ENCODE peak calls at places on chromosomes 5 and 9, in four cellular contexts. D is SK-N-SH, G is stomach, Y is HCT116. K is an unnamed sample. For H3K36me3, the result is how much of the 10 kb centered on the place peaks cover.

GRCh38 chr5:143714629-143715028 is 97.3 kb upstream of the HMHB1 start:
- DNase-seq in D (no peak), G (no peak), Y (no peak), K (no peak)

GRCh38 chr5:94693043-94693822 is 74.8 kb downstream of the SLF1 start:
- DNase-seq in D (peak), G (no peak), Y (peak), K (no peak)

GRCh38 chr9:33858346-33858869 is 41.4 kb downstream of the UBE2R2 start:
- DNase-seq in D (no peak), G (no peak), Y (no peak), K (no peak)

GRCh38 chr5:103347729-103348128 is 89.2 kb downstream of the MACIR start:
- DNase-seq in D (no peak), G (no peak), Y (no peak), K (no peak)

GRCh38 chr5:95068952-95069351 is 215.9 kb downstream of the MCTP1 start:
- DNase-seq in D (no peak), G (no peak), Y (no peak), K (no peak)

GRCh38 chr5:126829098-126829497 is 52.2 kb downstream of the LMNB1 start:
- DNase-seq in D (no peak), G (no peak), Y (no peak), K (no peak)

GRCh38 chr5:43959148-43959547 is 356.2 kb downstream of the NNT start:
- DNase-seq in D (no peak), G (no peak), Y (no peak), K (no peak)

GRCh38 chr5:73834693-73835092 is 208.7 kb downstream of the ARHGEF28 start:
- DNase-seq in D (no peak), G (no peak), Y (no peak), K (no peak)

GRCh38 chr5:141100243-141100805 is at the start of gene PCDHB3:
- DNase-seq in D (peak), G (no peak), Y (peak), K (no peak)

GRCh38 chr5:56637321-56637920 is 177.9 kb upstream of the MAP3K1 start:
- DNase-seq in D (peak), G (no peak), Y (no peak), K (no peak)

GRCh38 chr5:10702040-10702629 is 58.9 kb downstream of the DAP start:
- DNase-seq in D (no peak), G (peak), Y (peak), K (no peak)

GRCh38 chr5:82349651-82350050 is 71.5 kb upstream of the RPS23 start:
- DNase-seq in D (peak), G (no peak), Y (no peak), K (no peak)

GRCh38 chr5:1386274-1386717 is 41.4 kb upstream of the CLPTM1L start:
- DNase-seq in D (peak), G (peak), Y (no peak), K (no peak)

GRCh38 chr9:127013597-127013996 is 99.0 kb downstream of the RALGPS1 start:
- DNase-seq in D (no peak), G (no peak), Y (no peak), K (no peak)

GRCh38 chr9:131827821-131828369 is 88.0 kb upstream of the RAPGEF1 start:
- DNase-seq in D (no peak), G (no peak), Y (no peak), K (no peak)

GRCh38 chr5:150503977-150504620 is 3.8 kb upstream of the NDST1 start:
- DNase-seq in D (peak), G (peak), Y (no peak), K (no peak)

GRCh38 chr5:32280656-32281081 is 32.1 kb downstream of the MTMR12 start:
- DNase-seq in D (no peak), G (no peak), Y (no peak), K (no peak)

GRCh38 chr9:134635431-134636141 is 6.0 kb upstream of the COL5A1 start:
- DNase-seq in D (no peak), G (no peak), Y (no peak), K (peak)

GRCh38 chr9:69149321-69149807 is 24.7 kb upstream of the TJP2 start:
- DNase-seq in D (no peak), G (no peak), Y (no peak), K (no peak)

GRCh38 chr5:135642934-135643333 is 64.1 kb upstream of the CXCL14 start:
- DNase-seq in D (no peak), G (no peak), Y (no peak), K (no peak)

GRCh38 chr9:135770203-135770535 is 68.2 kb downstream of the KCNT1 start:
- DNase-seq in D (no peak), G (no peak), Y (no peak), K (no peak)

GRCh38 chr5:6302684-6303083 is 75.7 kb downstream of the MED10 start:
- DNase-seq in D (no peak), G (no peak), Y (no peak), K (no peak)

GRCh38 chr5:15574806-15575205 is 74.8 kb downstream of the FBXL7 start:
- DNase-seq in D (no peak), G (no peak), Y (no peak), K (no peak)

GRCh38 chr9:99092643-99093491 is 12.0 kb upstream of the TGFBR1 start:
- DNase-seq in D (no peak), G (no peak), Y (no peak), K (no peak)

GRCh38 chr5:54205453-54205852 is 104.9 kb downstream of the ARL15 start:
- DNase-seq in D (no peak), G (no peak), Y (no peak), K (no peak)

GRCh38 chr9:115770521-115770920 is 383.1 kb upstream of the PAPPA start:
- DNase-seq in D (no peak), G (no peak), Y (no peak), K (no peak)

DNA sequence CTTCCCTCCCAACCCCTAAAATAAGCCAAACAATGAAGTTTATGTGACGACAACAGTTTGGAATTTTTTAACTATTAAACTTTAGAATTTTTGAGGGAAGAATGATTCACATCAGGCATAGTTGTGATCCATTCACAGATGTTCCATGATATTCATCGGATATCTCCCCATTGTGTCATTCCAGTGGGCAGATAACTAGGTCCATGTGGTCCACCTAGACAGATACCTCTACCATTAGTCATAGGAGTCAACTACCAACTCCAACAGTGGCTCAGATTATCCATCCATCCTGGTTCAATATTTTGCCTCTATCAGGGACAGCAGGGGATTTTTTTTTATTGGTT is 283.0 kb downstream of the ADAMTS6 start:
- DNase-seq in D (no peak), G (no peak), Y (no peak), K (no peak)
- TF ChIP-seq POLR2AphosphoS5 in D (peak), G (no peak), Y (no peak), K (no peak)

DNA sequence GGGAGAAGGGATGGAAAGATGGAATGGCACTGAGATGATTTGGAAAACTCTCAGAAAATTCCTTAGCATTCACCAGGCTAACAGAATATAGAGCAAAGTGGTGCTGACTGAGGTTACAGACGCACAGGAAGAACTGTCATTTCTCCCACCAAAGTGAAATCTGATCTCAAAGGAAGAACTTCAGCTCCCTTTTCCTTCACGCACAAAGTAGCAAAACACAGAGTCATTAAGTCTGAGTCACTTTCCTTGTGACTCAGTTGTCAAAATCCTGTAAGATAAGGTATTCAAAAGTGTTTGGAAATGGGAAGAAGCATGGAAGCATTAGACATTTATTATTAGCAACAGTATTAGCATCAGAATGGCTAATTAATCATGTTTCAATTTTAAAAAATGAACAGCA is 11.7 kb downstream of the MPDZ start:
- DNase-seq in D (no peak), G (no peak), Y (no peak), K (no peak)
- H3K4me3 ChIP-seq in D (no peak), G (no peak), Y (no peak), K (no peak)

DNA sequence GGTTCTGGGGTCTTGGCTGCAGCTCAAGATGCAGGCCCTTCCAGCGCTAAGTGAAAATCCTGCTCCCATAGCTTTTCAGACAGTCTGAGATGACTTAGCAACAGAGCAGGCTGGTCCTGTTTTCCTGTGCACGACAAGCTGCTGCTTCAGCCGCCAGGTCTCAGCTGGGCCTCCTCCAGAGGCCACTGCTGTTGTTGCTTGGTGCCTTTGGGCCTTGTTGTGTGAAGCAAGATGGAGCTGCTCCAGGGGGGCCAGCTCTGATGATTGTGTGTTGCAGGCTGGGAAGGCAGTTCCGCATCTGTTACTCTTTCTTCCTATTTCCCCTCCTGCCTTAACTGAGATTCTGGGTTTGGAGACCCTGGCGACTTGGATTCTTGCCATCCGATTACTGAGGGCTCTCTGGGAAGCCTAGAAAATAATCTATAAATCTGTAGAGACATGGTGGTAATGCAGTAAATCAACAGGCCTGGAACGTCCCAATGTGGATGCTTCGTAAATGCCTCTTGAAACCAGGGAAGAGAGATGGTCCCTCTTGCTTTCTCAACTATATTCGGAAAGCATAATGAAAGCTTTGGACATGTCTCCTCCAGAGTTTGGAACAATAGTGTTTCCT is 3.2 kb downstream of the MAP1B start:
- DNase-seq in D (peak), G (no peak), Y (no peak), K (no peak)
- H3K36me3 ChIP-seq in D (half or more), G (under half), Y (under half), K (under half)

GRCh38 chr5:124743534-124744169 is 2.8 kb downstream of the ZNF608 start:
- DNase-seq in D (no peak), G (no peak), Y (no peak), K (no peak)

GRCh38 chr5:124741711-124742496 is 4.5 kb downstream of the ZNF608 start:
- DNase-seq in D (no peak), G (peak), Y (peak), K (no peak)

GRCh38 chr5:124742521-124742920 is 3.9 kb downstream of the ZNF608 start:
- DNase-seq in D (no peak), G (no peak), Y (no peak), K (no peak)

GRCh38 chr5:124744170-124744911 is 2.1 kb downstream of the ZNF608 start:
- DNase-seq in D (no peak), G (peak), Y (no peak), K (no peak)

DNA sequence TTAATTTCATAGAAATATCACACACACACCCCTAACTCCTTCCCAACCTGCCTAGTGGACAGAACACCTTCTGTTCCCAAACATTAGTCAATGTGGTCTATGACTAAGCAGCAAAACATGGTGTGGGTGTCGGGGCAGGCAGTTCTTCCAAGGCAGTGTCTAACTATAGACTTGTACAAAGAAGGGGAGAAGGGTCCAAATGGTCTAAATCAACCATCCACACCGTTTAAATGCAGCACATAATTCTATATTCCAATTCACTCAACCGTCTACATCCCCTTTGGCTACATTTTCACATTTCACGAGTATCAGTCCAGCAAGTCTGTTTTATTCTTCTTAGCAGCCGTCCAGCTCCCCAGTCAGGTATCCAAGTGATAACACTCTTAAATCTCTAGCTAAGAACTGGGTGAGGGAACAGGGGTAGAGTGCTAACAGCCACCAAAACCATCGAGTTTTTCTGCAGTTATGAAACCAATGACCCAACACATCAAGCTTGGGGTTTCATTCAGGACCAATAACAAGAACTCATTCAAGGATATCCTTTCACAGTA is 3.4 kb downstream of the ZNF608 start:
- DNase-seq in D (no peak), G (no peak), Y (peak), K (no peak)
- TF ChIP-seq POLR2AphosphoS5 in D (no peak), G (peak), Y (peak), K (no peak)

DNA sequence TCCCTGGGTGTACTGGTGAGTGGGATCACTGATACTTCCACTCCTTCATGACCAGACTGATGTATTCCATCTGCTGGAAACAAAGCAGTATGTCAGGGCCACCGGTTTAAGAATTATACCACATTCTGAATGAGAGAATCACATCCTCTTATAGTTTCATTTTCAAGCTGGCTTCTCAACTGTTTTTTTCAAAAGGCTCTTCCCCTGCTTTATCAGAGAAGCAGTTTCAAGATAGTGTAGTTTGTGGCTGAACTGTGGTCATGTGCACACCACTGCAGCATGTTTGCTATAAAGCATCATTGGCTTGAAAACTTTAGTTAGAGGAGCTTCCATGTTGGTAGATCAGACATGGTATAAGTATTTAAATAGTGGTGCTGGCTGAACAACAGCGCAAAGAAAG is 450.5 kb upstream of the CDH10 start:
- DNase-seq in D (no peak), G (no peak), Y (no peak), K (no peak)
- H3K4me3 ChIP-seq in D (no peak), G (no peak), Y (no peak), K (no peak)

GRCh38 chr9:36871606-36872005 is 162.5 kb downstream of the PAX5 start:
- DNase-seq in D (no peak), G (no peak), Y (no peak), K (no peak)
- H3K36me3 ChIP-seq in D (under half), G (under half), Y (under half), K (under half)

DNA sequence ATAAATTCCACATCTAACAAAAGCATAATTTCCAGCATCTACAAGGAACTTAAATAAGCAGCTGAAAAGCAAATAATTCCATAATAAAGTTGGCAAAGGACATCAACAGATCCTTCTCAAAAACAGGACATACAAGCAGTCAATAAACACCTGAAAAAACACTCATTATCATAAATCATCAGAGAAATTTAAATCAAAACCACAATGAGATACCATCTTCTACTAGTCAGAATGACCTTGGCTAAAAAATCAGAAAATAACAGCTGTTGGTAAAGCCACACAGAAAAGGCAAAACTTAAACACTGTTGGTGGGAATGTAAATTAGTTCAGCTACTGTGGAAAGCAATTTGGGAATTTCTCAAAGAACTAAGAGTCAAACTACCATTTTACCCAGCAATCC is 1371.1 kb upstream of the ACO1 start:
- DNase-seq in D (no peak), G (no peak), Y (no peak), K (no peak)
- TF ChIP-seq POLR2AphosphoS5 in D (no peak), G (no peak), Y (no peak), K (no peak)

DNA sequence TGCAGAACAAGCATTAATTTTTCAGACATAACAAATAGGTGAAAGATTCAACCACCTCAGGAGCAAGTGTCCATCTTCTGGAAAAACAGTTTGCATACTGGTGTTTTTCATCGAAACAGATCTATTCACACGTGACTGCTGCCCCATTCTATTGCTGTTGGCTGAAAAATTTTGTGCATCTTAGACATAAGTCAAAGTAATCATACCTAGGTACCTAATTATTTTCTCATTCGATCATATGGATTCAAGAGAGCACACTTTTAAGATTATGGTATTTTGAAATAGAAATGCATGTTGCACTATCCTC is 72.9 kb upstream of the CDH6 start:
- DNase-seq in D (no peak), G (no peak), Y (no peak), K (no peak)
- H3K4me3 ChIP-seq in D (no peak), G (no peak), Y (no peak), K (no peak)

K was measured in suprapubic skin.